ENCODE peak calls at places on chromosome 9, in six cellular contexts. One of them, this sample, is unnamed.

GRCh38 chr9:72579880-72580570 is 58.6 kb downstream of the TMC1 start:
- DNase-seq in lung microvascular endothelial cell: peak
- DNase-seq in H54: no peak
- DNase-seq in NCI-H748 treated with DMSO at 0.1 percent for 48 hours: no peak
- DNase-seq in neural crest cell: no peak
- DNase-seq in HL-60: no peak
- DNase-seq in this sample: no peak

GRCh38 chr9:15295761-15296405 is 11.1 kb downstream of the TTC39B start:
- DNase-seq in lung microvascular endothelial cell: peak
- DNase-seq in H54: peak
- DNase-seq in NCI-H748 treated with DMSO at 0.1 percent for 48 hours: no peak
- DNase-seq in neural crest cell: no peak
- DNase-seq in HL-60: no peak
- DNase-seq in this sample: peak

GRCh38 chr9:93859431-93860215 is 95.5 kb downstream of the BARX1 start:
- DNase-seq in lung microvascular endothelial cell: no peak
- DNase-seq in H54: no peak
- DNase-seq in NCI-H748 treated with DMSO at 0.1 percent for 48 hours: no peak
- DNase-seq in neural crest cell: no peak
- DNase-seq in HL-60: no peak
- DNase-seq in this sample: peak

GRCh38 chr9:18896004-18896403 is 137.0 kb downstream of the SAXO1 start:
- DNase-seq in lung microvascular endothelial cell: no peak
- DNase-seq in H54: no peak
- DNase-seq in NCI-H748 treated with DMSO at 0.1 percent for 48 hours: no peak
- DNase-seq in neural crest cell: no peak
- DNase-seq in HL-60: no peak
- DNase-seq in this sample: no peak

GRCh38 chr9:132485454-132485853 is 75.4 kb downstream of the CFAP77 start:
- DNase-seq in lung microvascular endothelial cell: no peak
- DNase-seq in H54: no peak
- DNase-seq in NCI-H748 treated with DMSO at 0.1 percent for 48 hours: no peak
- DNase-seq in neural crest cell: no peak
- DNase-seq in HL-60: no peak
- DNase-seq in this sample: no peak

GRCh38 chr9:7432989-7433388 is 366.6 kb downstream of the DMAC1 start:
- DNase-seq in lung microvascular endothelial cell: no peak
- DNase-seq in H54: no peak
- DNase-seq in NCI-H748 treated with DMSO at 0.1 percent for 48 hours: no peak
- DNase-seq in neural crest cell: no peak
- DNase-seq in HL-60: no peak
- DNase-seq in this sample: no peak

GRCh38 chr9:131111186-131111853 is 14.1 kb upstream of the NUP214 start:
- DNase-seq in lung microvascular endothelial cell: no peak
- DNase-seq in H54: no peak
- DNase-seq in NCI-H748 treated with DMSO at 0.1 percent for 48 hours: no peak
- DNase-seq in neural crest cell: no peak
- DNase-seq in HL-60: no peak
- DNase-seq in this sample: no peak

GRCh38 chr9:126973651-126974529 is 59.3 kb downstream of the RALGPS1 start:
- DNase-seq in lung microvascular endothelial cell: no peak
- DNase-seq in H54: no peak
- DNase-seq in NCI-H748 treated with DMSO at 0.1 percent for 48 hours: no peak
- DNase-seq in neural crest cell: no peak
- DNase-seq in HL-60: no peak
- DNase-seq in this sample: no peak

GRCh38 chr9:86908261-86908660 is 39.0 kb downstream of the GAS1 start:
- DNase-seq in lung microvascular endothelial cell: no peak
- DNase-seq in H54: no peak
- DNase-seq in NCI-H748 treated with DMSO at 0.1 percent for 48 hours: no peak
- DNase-seq in neural crest cell: no peak
- DNase-seq in HL-60: no peak
- DNase-seq in this sample: no peak

GRCh38 chr9:84338792-84339191 is 1.8 kb downstream of the SLC28A3 start:
- DNase-seq in lung microvascular endothelial cell: no peak
- DNase-seq in H54: no peak
- DNase-seq in NCI-H748 treated with DMSO at 0.1 percent for 48 hours: no peak
- DNase-seq in neural crest cell: no peak
- DNase-seq in HL-60: no peak
- DNase-seq in this sample: no peak

GRCh38 chr9:71210326-71210725 is 88.9 kb upstream of the TRPM3 start:
- DNase-seq in lung microvascular endothelial cell: no peak
- DNase-seq in H54: no peak
- DNase-seq in NCI-H748 treated with DMSO at 0.1 percent for 48 hours: no peak
- DNase-seq in neural crest cell: no peak
- DNase-seq in HL-60: no peak
- DNase-seq in this sample: peak

GRCh38 chr9:12775963-12776774 is 1.3 kb downstream of the LURAP1L start:
- DNase-seq in lung microvascular endothelial cell: peak
- DNase-seq in H54: peak
- DNase-seq in NCI-H748 treated with DMSO at 0.1 percent for 48 hours: peak
- DNase-seq in neural crest cell: peak
- DNase-seq in HL-60: peak
- DNase-seq in this sample: peak

GRCh38 chr9:87713278-87713989 is 12.5 kb upstream of the CTSL start:
- DNase-seq in lung microvascular endothelial cell: peak
- DNase-seq in H54: peak
- DNase-seq in NCI-H748 treated with DMSO at 0.1 percent for 48 hours: no peak
- DNase-seq in neural crest cell: no peak
- DNase-seq in HL-60: peak
- DNase-seq in this sample: peak

GRCh38 chr9:7799234-7799933 is at the start of gene DMAC1:
- DNase-seq in lung microvascular endothelial cell: peak
- DNase-seq in H54: peak
- DNase-seq in NCI-H748 treated with DMSO at 0.1 percent for 48 hours: peak
- DNase-seq in neural crest cell: peak
- DNase-seq in HL-60: peak
- DNase-seq in this sample: peak

GRCh38 chr9:133098871-133099270 is 22.2 kb downstream of the RALGDS start:
- DNase-seq in lung microvascular endothelial cell: no peak
- DNase-seq in H54: no peak
- DNase-seq in NCI-H748 treated with DMSO at 0.1 percent for 48 hours: no peak
- DNase-seq in neural crest cell: no peak
- DNase-seq in HL-60: no peak
- DNase-seq in this sample: no peak

GRCh38 chr9:6827370-6827949 is 69.7 kb downstream of the KDM4C start:
- DNase-seq in lung microvascular endothelial cell: peak
- DNase-seq in H54: peak
- DNase-seq in NCI-H748 treated with DMSO at 0.1 percent for 48 hours: peak
- DNase-seq in neural crest cell: peak
- DNase-seq in HL-60: peak
- DNase-seq in this sample: peak

GRCh38 chr9:129655142-129655541 is 10.3 kb upstream of the PRRX2 start:
- DNase-seq in lung microvascular endothelial cell: no peak
- DNase-seq in H54: no peak
- DNase-seq in NCI-H748 treated with DMSO at 0.1 percent for 48 hours: no peak
- DNase-seq in neural crest cell: no peak
- DNase-seq in HL-60: no peak
- DNase-seq in this sample: no peak